ENCODE peak calls at places on chromosomes 5 and 9, in four cellular contexts. One of them, this sample, is unnamed. For H3K4me1, the result is how much of the 10 kb centered on the place peaks cover.

GRCh38 chr9:134783699-134784039 is 96.9 kb upstream of the FCN2 start:
- DNase-seq in suprapubic skin: no peak
- DNase-seq in sigmoid colon: peak
- DNase-seq in pancreas: no peak
- DNase-seq in this sample: no peak

GRCh38 chr5:102216559-102217157 is 79.4 kb downstream of the SLCO4C1 start:
- DNase-seq in sigmoid colon: no peak
- DNase-seq in pancreas: no peak
- DNase-seq in suprapubic skin: no peak
- DNase-seq in this sample: no peak

GRCh38 chr9:134883040-134883782 is 2.6 kb downstream of the FCN2 start:
- DNase-seq in suprapubic skin: no peak
- DNase-seq in sigmoid colon: no peak
- DNase-seq in pancreas: no peak
- DNase-seq in this sample: no peak

GRCh38 chr9:105118646-105119045 is 125.8 kb upstream of the SLC44A1 start:
- DNase-seq in suprapubic skin: peak
- DNase-seq in pancreas: no peak
- DNase-seq in sigmoid colon: no peak
- DNase-seq in this sample: no peak

GRCh38 chr9:77486968-77487367 is 161.2 kb downstream of the GNA14 start:
- DNase-seq in suprapubic skin: no peak
- DNase-seq in sigmoid colon: no peak
- DNase-seq in pancreas: no peak
- DNase-seq in this sample: no peak

GRCh38 chr5:38598296-38598993 is 42.0 kb upstream of the LIFR start:
- DNase-seq in pancreas: no peak
- DNase-seq in sigmoid colon: no peak
- DNase-seq in suprapubic skin: no peak
- DNase-seq in this sample: no peak

GRCh38 chr9:107173422-107174180 is 109.5 kb upstream of the RAD23B start:
- DNase-seq in sigmoid colon: no peak
- DNase-seq in suprapubic skin: no peak
- DNase-seq in pancreas: no peak
- DNase-seq in this sample: no peak

GRCh38 chr5:139091439-139092156 is 106.6 kb downstream of the SIL1 start:
- DNase-seq in sigmoid colon: no peak
- DNase-seq in suprapubic skin: no peak
- DNase-seq in pancreas: no peak
- DNase-seq in this sample: no peak

GRCh38 chr9:13143281-13143680 is 136.2 kb downstream of the MPDZ start:
- DNase-seq in suprapubic skin: no peak
- DNase-seq in sigmoid colon: no peak
- DNase-seq in pancreas: no peak
- DNase-seq in this sample: no peak

GRCh38 chr5:73256462-73257260 is 83.7 kb downstream of the TMEM174 start:
- DNase-seq in sigmoid colon: no peak
- DNase-seq in pancreas: no peak
- DNase-seq in suprapubic skin: no peak
- DNase-seq in this sample: no peak

GRCh38 chr5:142301487-142302035 is 23.3 kb downstream of the SPRY4 start:
- DNase-seq in pancreas: no peak
- DNase-seq in suprapubic skin: no peak
- DNase-seq in sigmoid colon: no peak
- DNase-seq in this sample: no peak

GRCh38 chr9:3446313-3446712 is 79.5 kb downstream of the RFX3 start:
- DNase-seq in sigmoid colon: no peak
- DNase-seq in suprapubic skin: no peak
- DNase-seq in pancreas: no peak
- DNase-seq in this sample: no peak

GRCh38 chr5:94793113-94793815 is 174.8 kb downstream of the SLF1 start:
- DNase-seq in suprapubic skin: no peak
- DNase-seq in sigmoid colon: no peak
- DNase-seq in pancreas: no peak
- DNase-seq in this sample: no peak

GRCh38 chr5:112784726-112785125 is 47.0 kb downstream of the APC start:
- DNase-seq in sigmoid colon: no peak
- DNase-seq in pancreas: no peak
- DNase-seq in suprapubic skin: no peak
- DNase-seq in this sample: no peak

GRCh38 chr9:33354651-33355211 is 47.6 kb downstream of the AQP7 start:
- DNase-seq in suprapubic skin: no peak
- DNase-seq in sigmoid colon: no peak
- DNase-seq in pancreas: no peak
- DNase-seq in this sample: no peak

GRCh38 chr9:129944501-129945116 is 98.4 kb downstream of the FNBP1 start:
- DNase-seq in pancreas: no peak
- DNase-seq in sigmoid colon: no peak
- DNase-seq in suprapubic skin: no peak
- DNase-seq in this sample: no peak

GRCh38 chr9:115115924-115116323 is 2.0 kb downstream of the TNC start:
- DNase-seq in pancreas: no peak
- DNase-seq in sigmoid colon: no peak
- DNase-seq in suprapubic skin: no peak
- DNase-seq in this sample: no peak

GRCh38 chr5:31531543-31531887 is 378 bp downstream of the DROSHA start:
- DNase-seq in pancreas: peak
- DNase-seq in suprapubic skin: no peak
- DNase-seq in sigmoid colon: peak
- DNase-seq in this sample: peak

GRCh38 chr9:109935406-109936087 is 155.5 kb downstream of the PALM2AKAP2 start:
- DNase-seq in pancreas: no peak
- DNase-seq in suprapubic skin: no peak
- DNase-seq in sigmoid colon: no peak
- DNase-seq in this sample: no peak

GRCh38 chr5:77180167-77181081 is 30.1 kb upstream of the PDE8B start:
- DNase-seq in suprapubic skin: no peak
- DNase-seq in sigmoid colon: peak
- DNase-seq in pancreas: peak
- DNase-seq in this sample: peak

GRCh38 chr9:99039388-99040182 is 65.3 kb upstream of the TGFBR1 start:
- DNase-seq in suprapubic skin: no peak
- DNase-seq in sigmoid colon: no peak
- DNase-seq in pancreas: no peak
- DNase-seq in this sample: no peak

GRCh38 chr5:66209350-66209749 is 65.2 kb downstream of the SREK1 start:
- DNase-seq in pancreas: no peak
- DNase-seq in sigmoid colon: no peak
- DNase-seq in suprapubic skin: no peak
- DNase-seq in this sample: no peak

GRCh38 chr5:82735160-82735789 is 341.9 kb downstream of the TMEM167A start:
- DNase-seq in pancreas: no peak
- DNase-seq in sigmoid colon: no peak
- DNase-seq in suprapubic skin: no peak
- DNase-seq in this sample: no peak

GRCh38 chr9:74444389-74444788 is 52.7 kb upstream of the RORB start:
- DNase-seq in sigmoid colon: no peak
- DNase-seq in suprapubic skin: no peak
- DNase-seq in pancreas: no peak
- DNase-seq in this sample: no peak

GRCh38 chr9:19649672-19650071 is 139.2 kb downstream of the SLC24A2 start:
- DNase-seq in sigmoid colon: no peak
- DNase-seq in suprapubic skin: no peak
- DNase-seq in pancreas: no peak
- DNase-seq in this sample: no peak

GRCh38 chr5:72486371-72486770 is 20.8 kb downstream of the ZNF366 start:
- DNase-seq in sigmoid colon: no peak
- DNase-seq in suprapubic skin: no peak
- DNase-seq in pancreas: no peak
- DNase-seq in this sample: no peak

GRCh38 chr9:74570879-74571512 is 73.9 kb downstream of the RORB start:
- DNase-seq in pancreas: no peak
- DNase-seq in sigmoid colon: no peak
- DNase-seq in suprapubic skin: no peak
- DNase-seq in this sample: no peak

GRCh38 chr5:113181853-113182490 is 205.4 kb downstream of the DCP2 start:
- DNase-seq in sigmoid colon: no peak
- DNase-seq in pancreas: no peak
- DNase-seq in suprapubic skin: no peak
- DNase-seq in this sample: no peak

GRCh38 chr5:84693256-84693655 is 308.6 kb upstream of the EDIL3 start:
- DNase-seq in suprapubic skin: no peak
- DNase-seq in sigmoid colon: no peak
- DNase-seq in pancreas: no peak
- DNase-seq in this sample: no peak

GRCh38 chr5:35908266-35908665 is 30.2 kb downstream of the CAPSL start:
- DNase-seq in sigmoid colon: no peak
- DNase-seq in suprapubic skin: no peak
- DNase-seq in pancreas: no peak
- DNase-seq in this sample: no peak

GRCh38 chr5:116629168-116629567 is 54.5 kb upstream of the SEMA6A start:
- DNase-seq in pancreas: no peak
- DNase-seq in sigmoid colon: no peak
- DNase-seq in suprapubic skin: no peak
- DNase-seq in this sample: no peak

GRCh38 chr9:98049668-98050067 is 6.9 kb upstream of the NANS start:
- DNase-seq in pancreas: no peak
- DNase-seq in suprapubic skin: no peak
- DNase-seq in sigmoid colon: no peak
- DNase-seq in this sample: no peak

GRCh38 chr9:130041648-130042405 is 1.2 kb downstream of the FNBP1 start:
- DNase-seq in sigmoid colon: peak
- DNase-seq in suprapubic skin: no peak
- DNase-seq in pancreas: peak
- DNase-seq in this sample: no peak

GRCh38 chr5:79999722-80000121 is 8.7 kb upstream of the MTX3 start:
- DNase-seq in suprapubic skin: no peak
- DNase-seq in sigmoid colon: no peak
- DNase-seq in pancreas: no peak
- DNase-seq in this sample: no peak

GRCh38 chr5:80002677-80003076 is 11.6 kb upstream of the MTX3 start:
- DNase-seq in suprapubic skin: no peak
- DNase-seq in pancreas: no peak
- DNase-seq in sigmoid colon: no peak
- DNase-seq in this sample: no peak
- H3K4me1 ChIP-seq in suprapubic skin: under half
- H3K4me1 ChIP-seq in pancreas: under half
- H3K4me1 ChIP-seq in sigmoid colon: under half
- H3K4me1 ChIP-seq in this sample: under half

DNA sequence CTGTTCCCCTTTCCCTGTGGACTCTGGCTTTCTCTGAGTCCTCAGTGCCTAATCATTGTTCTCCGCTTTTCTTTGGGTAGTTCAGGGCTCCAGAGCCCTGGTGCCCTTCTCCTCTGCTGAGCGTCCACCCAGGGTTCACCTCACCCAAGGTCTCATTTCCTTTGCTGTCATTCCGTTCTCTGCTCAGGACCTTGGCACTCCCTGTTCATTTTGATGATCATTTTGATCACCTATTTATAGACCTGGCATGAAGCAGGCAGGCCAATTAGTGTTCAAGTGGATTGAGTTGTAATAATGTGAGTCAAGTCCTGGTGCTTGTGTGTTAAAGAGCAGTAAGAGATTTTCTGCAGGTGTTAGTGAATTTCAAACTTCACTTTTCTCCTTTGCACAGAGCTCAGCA is 3.6 kb downstream of the TRIO start:
- DNase-seq in sigmoid colon: no peak
- DNase-seq in suprapubic skin: no peak
- DNase-seq in pancreas: no peak
- DNase-seq in this sample: no peak
- H3K4me1 ChIP-seq in sigmoid colon: half or more
- H3K4me1 ChIP-seq in suprapubic skin: half or more
- H3K4me1 ChIP-seq in pancreas: under half
- H3K4me1 ChIP-seq in this sample: half or more

GRCh38 chr9:124208571-124208970 is 49.2 kb upstream of the NEK6 start:
- DNase-seq in pancreas: no peak
- DNase-seq in sigmoid colon: peak
- DNase-seq in suprapubic skin: no peak
- DNase-seq in this sample: no peak

GRCh38 chr9:124209774-124210173 is 48.0 kb upstream of the NEK6 start:
- DNase-seq in sigmoid colon: no peak
- DNase-seq in suprapubic skin: no peak
- DNase-seq in pancreas: no peak
- DNase-seq in this sample: no peak

GRCh38 chr9:124210697-124211096 is 47.1 kb upstream of the NEK6 start:
- DNase-seq in sigmoid colon: no peak
- DNase-seq in pancreas: no peak
- DNase-seq in suprapubic skin: no peak
- DNase-seq in this sample: no peak

GRCh38 chr9:124206391-124206790 is 51.4 kb upstream of the NEK6 start:
- DNase-seq in suprapubic skin: no peak
- DNase-seq in pancreas: peak
- DNase-seq in sigmoid colon: no peak
- DNase-seq in this sample: no peak

GRCh38 chr9:124209279-124209678 is 48.5 kb upstream of the NEK6 start:
- DNase-seq in suprapubic skin: no peak
- DNase-seq in sigmoid colon: peak
- DNase-seq in pancreas: peak
- DNase-seq in this sample: no peak
- H3K4me1 ChIP-seq in suprapubic skin: under half
- H3K4me1 ChIP-seq in sigmoid colon: under half
- H3K4me1 ChIP-seq in pancreas: under half
- H3K4me1 ChIP-seq in this sample: under half

GRCh38 chr5:149450199-149450598 is 71.1 kb upstream of the IL17B start:
- DNase-seq in suprapubic skin: no peak
- DNase-seq in sigmoid colon: peak
- DNase-seq in pancreas: no peak
- DNase-seq in this sample: no peak

GRCh38 chr5:149452665-149453617 is 73.8 kb upstream of the IL17B start:
- DNase-seq in suprapubic skin: no peak
- DNase-seq in sigmoid colon: peak
- DNase-seq in pancreas: no peak
- DNase-seq in this sample: no peak

GRCh38 chr5:149448831-149449714 is 70.0 kb upstream of the IL17B start:
- DNase-seq in pancreas: no peak
- DNase-seq in suprapubic skin: no peak
- DNase-seq in sigmoid colon: no peak
- DNase-seq in this sample: no peak

GRCh38 chr5:149453618-149454415 is 74.7 kb upstream of the IL17B start:
- DNase-seq in pancreas: no peak
- DNase-seq in suprapubic skin: no peak
- DNase-seq in sigmoid colon: no peak
- DNase-seq in this sample: no peak

GRCh38 chr5:149452007-149452664 is 73.0 kb upstream of the IL17B start:
- DNase-seq in sigmoid colon: peak
- DNase-seq in pancreas: no peak
- DNase-seq in suprapubic skin: no peak
- DNase-seq in this sample: peak
- H3K4me1 ChIP-seq in sigmoid colon: half or more
- H3K4me1 ChIP-seq in pancreas: under half
- H3K4me1 ChIP-seq in suprapubic skin: under half
- H3K4me1 ChIP-seq in this sample: half or more

This sample was measured in lower lobe of right lung.